ENCODE peak calls at places on chromosomes 11 and 22, in six cellular contexts. B is head of caudate nucleus; L is effector CD8-positive, alpha-beta T cell; I is HS-27A; A is neuronal stem cell; Q is G401. K is an unnamed sample.

GRCh38 chr11:66235141-66235540 is 33.3 kb upstream of the RAB1B start:
- DNase-seq in B (no peak), L (no peak), I (no peak), A (no peak), Q (no peak), K (no peak)

GRCh38 chr11:1122356-1123002 is 35.3 kb upstream of the MUC5AC start:
- DNase-seq in B (no peak), L (no peak), I (no peak), A (no peak), Q (no peak), K (no peak)

GRCh38 chr11:1574256-1575242 is 2.5 kb upstream of the DUSP8 start:
- DNase-seq in B (no peak), L (peak; percentile 29), I (no peak), A (no peak), Q (peak; percentile 77), K (peak; percentile 30)

GRCh38 chr11:46160100-46160499 is 38.8 kb upstream of the PHF21A start:
- DNase-seq in B (no peak), L (no peak), I (no peak), A (no peak), Q (no peak), K (no peak)

GRCh38 chr11:101129203-101129943 is at the start of gene PGR:
- DNase-seq in B (no peak), L (no peak), I (no peak), A (peak; percentile 17), Q (no peak), K (no peak)

GRCh38 chr22:49398115-49398514 is 429.6 kb downstream of the BRD1 start:
- DNase-seq in B (no peak), L (no peak), I (no peak), A (no peak), Q (no peak), K (no peak)

GRCh38 chr22:31093956-31094622 is 13.0 kb downstream of the SMTN start:
- DNase-seq in B (no peak), L (no peak), I (no peak), A (no peak), Q (peak; percentile 93), K (peak; percentile 36)

GRCh38 chr11:120523196-120523595 is 11.6 kb downstream of the GRIK4 start:
- DNase-seq in B (no peak), L (no peak), I (no peak), A (no peak), Q (peak; percentile 10), K (no peak)

GRCh38 chr22:49997932-49998717 is 14.4 kb downstream of the IL17REL start:
- DNase-seq in B (no peak), L (no peak), I (no peak), A (no peak), Q (no peak), K (no peak)

GRCh38 chr22:35629406-35630234 is 12.5 kb upstream of the MB start:
- DNase-seq in B (no peak), L (no peak), I (peak; percentile 95), A (no peak), Q (no peak), K (no peak)

GRCh38 chr11:129278586-129279319 is 86.6 kb upstream of the ARHGAP32 start:
- DNase-seq in B (no peak), L (peak; percentile 6), I (no peak), A (peak; percentile 18), Q (no peak), K (no peak)

GRCh38 chr11:112652786-112653390 is 308.3 kb upstream of the NCAM1 start:
- DNase-seq in B (no peak), L (no peak), I (no peak), A (no peak), Q (no peak), K (no peak)

GRCh38 chr11:100619484-100619883 is 67.6 kb upstream of the ARHGAP42 start:
- DNase-seq in B (no peak), L (no peak), I (no peak), A (no peak), Q (no peak), K (no peak)

GRCh38 chr11:86551693-86552092 is 120.7 kb downstream of the ME3 start:
- DNase-seq in B (no peak), L (no peak), I (no peak), A (no peak), Q (no peak), K (no peak)

GRCh38 chr11:125890447-125891100 is 3.1 kb downstream of the HYLS1 start:
- DNase-seq in B (no peak), L (no peak), I (no peak), A (no peak), Q (no peak), K (no peak)

GRCh38 chr11:116654526-116654925 is 118.3 kb downstream of the BUD13 start:
- DNase-seq in B (no peak), L (no peak), I (no peak), A (no peak), Q (no peak), K (no peak)

GRCh38 chr11:99170606-99171005 is 149.9 kb downstream of the CNTN5 start:
- DNase-seq in B (no peak), L (no peak), I (no peak), A (no peak), Q (no peak), K (no peak)

GRCh38 chr11:70725272-70725671 is 326.9 kb downstream of the CTTN start:
- DNase-seq in B (peak; percentile 13), L (no peak), I (no peak), A (no peak), Q (no peak), K (peak; percentile 9)

GRCh38 chr11:26823963-26824362 is 102.1 kb upstream of the SLC5A12 start:
- DNase-seq in B (no peak), L (no peak), I (no peak), A (no peak), Q (no peak), K (no peak)

GRCh38 chr22:23192133-23192532 is 11.8 kb downstream of the BCR start:
- DNase-seq in B (no peak), L (no peak), I (no peak), A (no peak), Q (peak; percentile 93), K (no peak)

GRCh38 chr11:76237914-76238313 is 31.6 kb upstream of the WNT11 start:
- DNase-seq in B (no peak), L (no peak), I (no peak), A (no peak), Q (peak; percentile 29), K (no peak)

GRCh38 chr22:46617250-46618103 is 2.7 kb upstream of the GRAMD4 start:
- DNase-seq in B (no peak), L (no peak), I (no peak), A (no peak), Q (no peak), K (no peak)

GRCh38 chr22:25563757-25564319 is 637 bp upstream of the GRK3 start:
- DNase-seq in B (no peak), L (no peak), I (no peak), A (no peak), Q (peak; percentile 48), K (peak; percentile 15)

GRCh38 chr11:134638796-134639540 is 226.9 kb upstream of the B3GAT1 start:
- DNase-seq in B (no peak), L (no peak), I (no peak), A (no peak), Q (no peak), K (no peak)

GRCh38 chr11:72646024-72646423 is 28.2 kb downstream of the PDE2A start:
- DNase-seq in B (no peak), L (no peak), I (no peak), A (no peak), Q (no peak), K (no peak)

GRCh38 chr11:132056689-132057088 is 686.3 kb downstream of the NTM start:
- DNase-seq in B (no peak), L (no peak), I (peak; percentile 97), A (no peak), Q (no peak), K (no peak)

GRCh38 chr11:108788565-108789199 is 123.8 kb downstream of the DDX10 start:
- DNase-seq in B (no peak), L (no peak), I (no peak), A (peak; percentile 1), Q (no peak), K (no peak)

GRCh38 chr11:70680781-70681281 is 282.5 kb downstream of the CTTN start:
- DNase-seq in B (no peak), L (no peak), I (no peak), A (no peak), Q (no peak), K (no peak)

GRCh38 chr11:94513091-94513490 is 830 bp downstream of the C11orf97 start:
- DNase-seq in B (no peak), L (no peak), I (no peak), A (no peak), Q (peak; percentile 13), K (no peak)

GRCh38 chr11:27694992-27695391 is 5.3 kb downstream of the BDNF start:
- DNase-seq in B (no peak), L (no peak), I (no peak), A (no peak), Q (peak; percentile 73), K (no peak)

GRCh38 chr22:17349172-17349571 is 20.1 kb upstream of the CECR2 start:
- DNase-seq in B (no peak), L (no peak), I (no peak), A (no peak), Q (no peak), K (no peak)

GRCh38 chr11:13713982-13714381 is 45.5 kb downstream of the FAR1 start:
- DNase-seq in B (no peak), L (no peak), I (no peak), A (no peak), Q (no peak), K (no peak)

GRCh38 chr22:39731881-39732555 is 161.5 kb downstream of the CACNA1I start:
- DNase-seq in B (no peak), L (no peak), I (no peak), A (no peak), Q (no peak), K (no peak)

GRCh38 chr22:41920271-41920976 is 5.5 kb upstream of the SHISA8 start:
- DNase-seq in B (peak; percentile 20), L (no peak), I (no peak), A (no peak), Q (no peak), K (peak; percentile 24)

GRCh38 chr11:61551630-61552029 is 29.2 kb downstream of the SYT7 start:
- DNase-seq in B (no peak), L (no peak), I (no peak), A (no peak), Q (peak; percentile 97), K (no peak)

GRCh38 chr22:39238561-39238960 is 6.2 kb downstream of the PDGFB start:
- DNase-seq in B (no peak), L (no peak), I (no peak), A (no peak), Q (no peak), K (no peak)

K was measured in nucleus accumbens.